ENCODE peak calls at places on chromosomes 2 and 18, in seven cellular contexts. Z is left lung, I is DND-41, Y is mammary epithelial cell, S is pancreas, W is Peyer's patch, M is K562. O is an unnamed sample.

GRCh38 chr18:494602-494983 is 5.9 kb downstream of the COLEC12 start:
- DNase-seq in W (no peak), I (no peak), S (no peak), Z (no peak), M (no peak), Y (no peak), O (no peak)

GRCh38 chr2:216775043-216775453 is 79.7 kb upstream of the IGFBP5 start:
- DNase-seq in Y (peak; percentile 93), Z (no peak), S (no peak), M (peak; percentile 68), I (no peak), W (no peak), O (peak; percentile 74)

GRCh38 chr2:1995086-1995485 is 250.8 kb upstream of the PXDN start:
- DNase-seq in Y (no peak), Z (no peak), M (no peak), S (no peak), I (no peak), W (no peak), O (no peak)

GRCh38 chr2:178208817-178209216 is 14.5 kb downstream of the OSBPL6 start:
- DNase-seq in I (no peak), Z (no peak), W (no peak), Y (no peak), S (no peak), M (no peak), O (no peak)

GRCh38 chr2:28693223-28693622 is 58.4 kb upstream of the PPP1CB start:
- DNase-seq in M (no peak), Z (no peak), I (no peak), Y (no peak), S (no peak), W (no peak), O (no peak)

GRCh38 chr2:12558519-12558918 is 158.2 kb upstream of the TRIB2 start:
- DNase-seq in M (no peak), Y (no peak), W (no peak), S (no peak), Z (no peak), I (no peak), O (no peak)

GRCh38 chr2:201362396-201362795 is 5.3 kb upstream of the FLACC1 start:
- DNase-seq in S (no peak), Y (no peak), Z (no peak), W (no peak), M (no peak), I (no peak), O (no peak)

GRCh38 chr2:9392895-9393757 is 30.2 kb downstream of the ITGB1BP1 start:
- DNase-seq in Y (no peak), I (no peak), S (peak; percentile 46), Z (no peak), M (no peak), W (no peak), O (peak; percentile 38)

GRCh38 chr2:9637330-9637729 is 6.5 kb upstream of the YWHAQ start:
- DNase-seq in S (no peak), W (no peak), M (no peak), I (no peak), Y (peak; percentile 83), Z (no peak), O (no peak)

GRCh38 chr18:13265901-13266207 is 47.3 kb downstream of the LDLRAD4 start:
- DNase-seq in W (no peak), Z (no peak), I (no peak), M (no peak), Y (no peak), S (no peak), O (no peak)

GRCh38 chr18:34723143-34723542 is 13.0 kb downstream of the DTNA start:
- DNase-seq in Z (no peak), Y (no peak), M (no peak), I (no peak), W (no peak), S (no peak), O (no peak)

GRCh38 chr2:16014041-16014787 is 73.9 kb downstream of the MYCN start:
- DNase-seq in M (no peak), W (no peak), Y (no peak), S (no peak), I (no peak), Z (no peak), O (no peak)

GRCh38 chr2:113157108-113157896 is 16.5 kb upstream of the PSD4 start:
- DNase-seq in W (peak; percentile 43), S (peak; percentile 89), Y (peak; percentile 55), I (peak; percentile 67), M (peak; percentile 72), Z (peak; percentile 54), O (no peak)

GRCh38 chr2:238869293-238870124 is 21.6 kb downstream of the TWIST2 start:
- DNase-seq in Z (no peak), I (no peak), Y (peak; percentile 16), M (no peak), W (no peak), S (peak; percentile 21), O (no peak)

GRCh38 chr2:1499033-1499795 is 86.0 kb downstream of the TPO start:
- DNase-seq in W (no peak), Y (no peak), S (peak; percentile 19), I (no peak), M (no peak), Z (peak; percentile 13), O (peak; percentile 18)

GRCh38 chr2:43399515-43400245 is 173.3 kb upstream of the ZFP36L2 start:
- DNase-seq in Z (no peak), W (no peak), I (no peak), S (no peak), M (no peak), Y (no peak), O (peak; percentile 71)

GRCh38 chr18:66724664-66725356 is 120.9 kb upstream of the CDH19 start:
- DNase-seq in S (no peak), I (no peak), M (no peak), Y (peak; percentile 77), Z (no peak), W (no peak), O (no peak)

GRCh38 chr18:22320155-22320554 is 97.6 kb downstream of the CTAGE1 start:
- DNase-seq in I (no peak), Z (no peak), W (no peak), Y (no peak), S (no peak), M (no peak), O (no peak)

GRCh38 chr2:127985735-127986134 is 42.1 kb downstream of the SAP130 start:
- DNase-seq in S (no peak), W (no peak), Z (no peak), Y (no peak), M (no peak), I (no peak), O (no peak)

GRCh38 chr2:239443666-239444567 is 43.1 kb upstream of the HDAC4 start:
- DNase-seq in W (no peak), Y (peak; percentile 39), Z (no peak), S (no peak), I (no peak), M (no peak), O (no peak)

GRCh38 chr2:238439093-238439849 is 12.5 kb downstream of the ASB1 start:
- DNase-seq in S (no peak), W (no peak), M (no peak), I (no peak), Y (peak; percentile 100), Z (no peak), O (no peak)

GRCh38 chr18:78566065-78566464 is 413.6 kb upstream of the SALL3 start:
- DNase-seq in I (no peak), S (no peak), M (no peak), Y (no peak), Z (no peak), W (no peak), O (no peak)

GRCh38 chr2:182767578-182767977 is 51.5 kb downstream of the DNAJC10 start:
- DNase-seq in W (no peak), M (no peak), S (no peak), Z (no peak), Y (peak; percentile 19), I (no peak), O (no peak)
- TF ChIP-seq CTCF in W (peak; percentile 47), M (peak; percentile 55), S (no peak), Z (no peak), Y (peak; percentile 40), I (peak; percentile 44), O (peak; percentile 21)

GRCh38 chr18:77112161-77112801 is 20.3 kb downstream of the MBP start:
- DNase-seq in M (no peak), Y (no peak), Z (peak; percentile 67), S (no peak), W (no peak), I (no peak), O (peak; percentile 71)
- H3K4me1 ChIP-seq in M (peaks cover 5% of the 10 kb centered on the region), Y (peaks cover 37% of the 10 kb centered on the region), Z (peaks cover 83% of the 10 kb centered on the region), S (peaks cover 22% of the 10 kb centered on the region), W (no peaks in the 10 kb centered on the region), I (peaks cover 98% of the 10 kb centered on the region), O (peaks cover 19% of the 10 kb centered on the region)

DNA sequence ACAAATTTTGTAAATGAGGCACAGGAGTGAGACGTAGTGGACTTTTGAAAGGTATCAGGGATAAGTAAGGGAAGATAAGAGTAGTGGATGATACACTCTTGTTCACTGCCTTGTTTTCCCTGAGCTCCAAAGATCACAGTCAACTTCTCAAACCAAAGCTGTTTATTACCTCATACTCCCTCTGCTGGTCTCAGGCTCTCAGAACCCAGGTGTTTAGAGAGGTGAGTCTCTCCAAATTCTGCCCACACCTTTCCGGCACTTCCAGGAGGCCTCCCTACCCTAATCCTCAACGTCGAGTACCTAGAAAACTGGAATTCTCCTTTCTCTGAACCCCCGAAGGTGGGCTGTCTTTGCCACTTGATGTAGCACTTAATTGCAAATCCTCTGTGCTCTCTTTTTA is 621.1 kb downstream of the BCL11A start:
- DNase-seq in I (no peak), W (no peak), S (no peak), Y (peak; percentile 1), M (no peak), Z (no peak), O (no peak)
- TF ChIP-seq CTCF in I (peak; percentile 28), W (no peak), S (no peak), Y (no peak), M (no peak), Z (no peak), O (no peak)

GRCh38 chr2:105398522-105399206 is at the start of gene FHL2:
- DNase-seq in Y (peak; percentile 77), I (peak; percentile 60), W (no peak), Z (peak; percentile 59), S (peak; percentile 82), M (peak; percentile 81), O (peak; percentile 88)

GRCh38 chr2:105401867-105402266 is 3.0 kb upstream of the FHL2 start:
- DNase-seq in I (no peak), Y (no peak), W (no peak), S (no peak), M (no peak), Z (no peak), O (no peak)

GRCh38 chr2:105397959-105398521 is 811 bp downstream of the FHL2 start:
- DNase-seq in I (no peak), M (no peak), S (no peak), Z (no peak), Y (no peak), W (no peak), O (no peak)

GRCh38 chr2:105399207-105399861 is 483 bp upstream of the FHL2 start:
- DNase-seq in W (no peak), Y (no peak), S (no peak), M (no peak), Z (no peak), I (no peak), O (no peak)

GRCh38 chr2:105400138-105400540 is 1.3 kb upstream of the FHL2 start:
- DNase-seq in W (no peak), Y (no peak), M (no peak), Z (no peak), I (no peak), S (no peak), O (no peak)
- H3K4me1 ChIP-seq in W (peaks cover 8% of the 10 kb centered on the region), Y (peaks cover 43% of the 10 kb centered on the region), M (peaks cover 16% of the 10 kb centered on the region), Z (peaks cover 10% of the 10 kb centered on the region), I (no peaks in the 10 kb centered on the region), S (no peaks in the 10 kb centered on the region), O (peaks cover 36% of the 10 kb centered on the region)

GRCh38 chr18:43279015-43279758 is 1.9 kb upstream of the SYT4 start:
- DNase-seq in S (no peak), W (no peak), M (no peak), Y (peak; percentile 21), I (peak; percentile 10), Z (no peak), O (no peak)
- TF ChIP-seq CTCF in S (no peak), W (no peak), M (no peak), Y (no peak), I (no peak), Z (no peak), O (no peak)